ENCODE peak calls at places on chromosomes 13 and 19, in six cellular contexts. One of them, this sample, is unnamed.

GRCh38 chr13:72890546-72890945 is 108.6 kb downstream of the PIBF1 start:
- DNase-seq in stomach: no peak
- DNase-seq in breast epithelium: no peak
- DNase-seq in HCT116: no peak
- DNase-seq in H1: no peak
- DNase-seq in endothelial cell of umbilical vein: no peak
- DNase-seq in this sample: no peak

GRCh38 chr13:111950697-111951096 is 116.3 kb upstream of the SOX1 start:
- DNase-seq in H1: no peak
- DNase-seq in breast epithelium: no peak
- DNase-seq in endothelial cell of umbilical vein: no peak
- DNase-seq in HCT116: no peak
- DNase-seq in stomach: no peak
- DNase-seq in this sample: no peak

GRCh38 chr13:49374585-49375290 is 69.1 kb downstream of the CAB39L start:
- DNase-seq in HCT116: no peak
- DNase-seq in breast epithelium: no peak
- DNase-seq in stomach: no peak
- DNase-seq in endothelial cell of umbilical vein: peak
- DNase-seq in H1: no peak
- DNase-seq in this sample: no peak

GRCh38 chr13:109297628-109298027 is 488.8 kb downstream of the IRS2 start:
- DNase-seq in endothelial cell of umbilical vein: no peak
- DNase-seq in breast epithelium: no peak
- DNase-seq in H1: no peak
- DNase-seq in HCT116: no peak
- DNase-seq in stomach: no peak
- DNase-seq in this sample: no peak

GRCh38 chr13:48586591-48587103 is 53.8 kb upstream of the RCBTB2 start:
- DNase-seq in stomach: peak
- DNase-seq in HCT116: no peak
- DNase-seq in endothelial cell of umbilical vein: peak
- DNase-seq in H1: no peak
- DNase-seq in breast epithelium: no peak
- DNase-seq in this sample: no peak

GRCh38 chr13:113596321-113597200 is 12.0 kb downstream of the TFDP1 start:
- DNase-seq in HCT116: no peak
- DNase-seq in stomach: peak
- DNase-seq in endothelial cell of umbilical vein: no peak
- DNase-seq in breast epithelium: peak
- DNase-seq in H1: no peak
- DNase-seq in this sample: no peak

GRCh38 chr13:101917833-101918755 is 465.6 kb downstream of the ITGBL1 start:
- DNase-seq in endothelial cell of umbilical vein: no peak
- DNase-seq in breast epithelium: no peak
- DNase-seq in stomach: no peak
- DNase-seq in HCT116: no peak
- DNase-seq in H1: no peak
- DNase-seq in this sample: no peak

GRCh38 chr19:44841255-44841654 is 4.8 kb upstream of the NECTIN2 start:
- DNase-seq in H1: no peak
- DNase-seq in endothelial cell of umbilical vein: no peak
- DNase-seq in stomach: no peak
- DNase-seq in breast epithelium: no peak
- DNase-seq in HCT116: no peak
- DNase-seq in this sample: no peak

GRCh38 chr13:110471833-110472162 is 89.7 kb downstream of the RAB20 start:
- DNase-seq in HCT116: no peak
- DNase-seq in breast epithelium: no peak
- DNase-seq in endothelial cell of umbilical vein: no peak
- DNase-seq in H1: no peak
- DNase-seq in stomach: peak
- DNase-seq in this sample: peak

GRCh38 chr13:73803997-73804396 is 330.2 kb downstream of the KLF12 start:
- DNase-seq in stomach: no peak
- DNase-seq in endothelial cell of umbilical vein: no peak
- DNase-seq in H1: no peak
- DNase-seq in breast epithelium: no peak
- DNase-seq in HCT116: no peak
- DNase-seq in this sample: no peak

GRCh38 chr19:38975861-38976271 is 324 bp upstream of the FBXO17 start:
- DNase-seq in stomach: no peak
- DNase-seq in endothelial cell of umbilical vein: peak
- DNase-seq in HCT116: no peak
- DNase-seq in breast epithelium: no peak
- DNase-seq in H1: no peak
- DNase-seq in this sample: no peak

GRCh38 chr19:38978315-38978689 is 2.8 kb upstream of the FBXO17 start:
- DNase-seq in H1: no peak
- DNase-seq in stomach: no peak
- DNase-seq in endothelial cell of umbilical vein: no peak
- DNase-seq in HCT116: no peak
- DNase-seq in breast epithelium: no peak
- DNase-seq in this sample: no peak

GRCh38 chr19:38977445-38978314 is 2.1 kb upstream of the FBXO17 start:
- DNase-seq in H1: no peak
- DNase-seq in breast epithelium: no peak
- DNase-seq in endothelial cell of umbilical vein: no peak
- DNase-seq in stomach: no peak
- DNase-seq in HCT116: no peak
- DNase-seq in this sample: peak

GRCh38 chr19:38974599-38975213 is 836 bp downstream of the FBXO17 start:
- DNase-seq in stomach: no peak
- DNase-seq in breast epithelium: no peak
- DNase-seq in endothelial cell of umbilical vein: peak
- DNase-seq in HCT116: no peak
- DNase-seq in H1: no peak
- DNase-seq in this sample: no peak

DNA sequence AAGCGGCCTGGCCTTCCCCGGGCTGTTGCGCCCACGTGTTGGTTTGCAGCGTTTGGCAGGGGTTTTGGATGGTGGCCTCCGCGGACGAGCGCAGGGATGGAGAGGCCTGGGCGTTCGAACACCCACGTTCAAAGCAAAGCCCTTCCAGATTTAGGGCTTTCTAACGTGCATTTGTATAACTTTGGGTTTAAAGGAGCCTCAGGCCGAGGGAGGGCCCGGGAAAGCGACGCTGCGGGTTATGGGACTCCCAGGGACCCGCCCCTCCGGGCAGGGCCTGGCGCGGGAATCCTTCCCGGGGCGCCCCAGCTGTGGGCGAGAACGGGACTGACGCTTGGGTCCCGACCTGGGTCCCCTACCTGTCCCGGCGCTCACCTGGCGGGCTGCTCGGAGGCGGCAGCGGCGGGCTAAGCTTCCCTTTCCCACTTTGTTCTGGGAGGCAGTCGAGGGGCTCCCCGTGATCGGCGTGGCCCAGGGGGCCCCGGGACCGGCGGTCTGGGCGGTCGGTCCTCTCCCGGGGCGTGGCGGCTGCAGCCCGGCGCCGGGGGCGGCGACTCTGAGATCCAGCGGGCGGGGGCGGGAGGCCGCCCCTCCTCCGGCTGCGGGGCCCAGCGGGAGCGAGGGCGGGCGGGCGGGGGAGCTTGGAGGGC is at the start of gene FBXO17:
- DNase-seq in endothelial cell of umbilical vein: peak
- DNase-seq in H1: no peak
- DNase-seq in stomach: peak
- DNase-seq in breast epithelium: peak
- DNase-seq in HCT116: no peak
- DNase-seq in this sample: no peak
- TF ChIP-seq POLR2A in endothelial cell of umbilical vein: peak
- TF ChIP-seq POLR2A in H1: no peak
- TF ChIP-seq POLR2A in stomach: no peak
- TF ChIP-seq POLR2A in breast epithelium: no peak
- TF ChIP-seq POLR2A in HCT116: no peak
- TF ChIP-seq POLR2A in this sample: no peak

GRCh38 chr13:35554972-35555623 is 78.6 kb upstream of the MAB21L1 start:
- DNase-seq in HCT116: no peak
- DNase-seq in breast epithelium: no peak
- DNase-seq in stomach: no peak
- DNase-seq in H1: no peak
- DNase-seq in endothelial cell of umbilical vein: peak
- DNase-seq in this sample: no peak

GRCh38 chr13:35549481-35549880 is 73.0 kb upstream of the MAB21L1 start:
- DNase-seq in breast epithelium: no peak
- DNase-seq in H1: no peak
- DNase-seq in endothelial cell of umbilical vein: peak
- DNase-seq in HCT116: no peak
- DNase-seq in stomach: no peak
- DNase-seq in this sample: no peak

GRCh38 chr13:35557475-35557874 is 81.0 kb upstream of the MAB21L1 start:
- DNase-seq in HCT116: no peak
- DNase-seq in breast epithelium: no peak
- DNase-seq in H1: no peak
- DNase-seq in endothelial cell of umbilical vein: no peak
- DNase-seq in stomach: no peak
- DNase-seq in this sample: no peak

GRCh38 chr13:35548790-35549189 is 72.3 kb upstream of the MAB21L1 start:
- DNase-seq in breast epithelium: no peak
- DNase-seq in endothelial cell of umbilical vein: no peak
- DNase-seq in HCT116: no peak
- DNase-seq in stomach: no peak
- DNase-seq in H1: no peak
- DNase-seq in this sample: no peak

GRCh38 chr13:35552172-35552844 is 75.8 kb upstream of the MAB21L1 start:
- DNase-seq in H1: no peak
- DNase-seq in endothelial cell of umbilical vein: peak
- DNase-seq in stomach: no peak
- DNase-seq in HCT116: no peak
- DNase-seq in breast epithelium: no peak
- DNase-seq in this sample: no peak
- TF ChIP-seq POLR2AphosphoS5 in H1: no peak
- TF ChIP-seq POLR2AphosphoS5 in endothelial cell of umbilical vein: no peak
- TF ChIP-seq POLR2AphosphoS5 in stomach: no peak
- TF ChIP-seq POLR2AphosphoS5 in HCT116: no peak
- TF ChIP-seq POLR2AphosphoS5 in breast epithelium: no peak
- TF ChIP-seq POLR2AphosphoS5 in this sample: no peak

GRCh38 chr19:32196690-32197420 is 148.6 kb upstream of the ZNF507 start:
- DNase-seq in endothelial cell of umbilical vein: no peak
- DNase-seq in H1: no peak
- DNase-seq in breast epithelium: no peak
- DNase-seq in HCT116: no peak
- DNase-seq in stomach: no peak
- DNase-seq in this sample: no peak

GRCh38 chr19:32195706-32196610 is 149.5 kb upstream of the ZNF507 start:
- DNase-seq in endothelial cell of umbilical vein: no peak
- DNase-seq in stomach: no peak
- DNase-seq in HCT116: no peak
- DNase-seq in breast epithelium: no peak
- DNase-seq in H1: no peak
- DNase-seq in this sample: no peak

GRCh38 chr19:32188921-32189320 is 156.5 kb upstream of the ZNF507 start:
- DNase-seq in endothelial cell of umbilical vein: no peak
- DNase-seq in HCT116: no peak
- DNase-seq in stomach: no peak
- DNase-seq in breast epithelium: no peak
- DNase-seq in H1: no peak
- DNase-seq in this sample: no peak

GRCh38 chr19:32189956-32190706 is 155.3 kb upstream of the ZNF507 start:
- DNase-seq in endothelial cell of umbilical vein: no peak
- DNase-seq in H1: no peak
- DNase-seq in stomach: no peak
- DNase-seq in breast epithelium: no peak
- DNase-seq in HCT116: no peak
- DNase-seq in this sample: no peak

DNA sequence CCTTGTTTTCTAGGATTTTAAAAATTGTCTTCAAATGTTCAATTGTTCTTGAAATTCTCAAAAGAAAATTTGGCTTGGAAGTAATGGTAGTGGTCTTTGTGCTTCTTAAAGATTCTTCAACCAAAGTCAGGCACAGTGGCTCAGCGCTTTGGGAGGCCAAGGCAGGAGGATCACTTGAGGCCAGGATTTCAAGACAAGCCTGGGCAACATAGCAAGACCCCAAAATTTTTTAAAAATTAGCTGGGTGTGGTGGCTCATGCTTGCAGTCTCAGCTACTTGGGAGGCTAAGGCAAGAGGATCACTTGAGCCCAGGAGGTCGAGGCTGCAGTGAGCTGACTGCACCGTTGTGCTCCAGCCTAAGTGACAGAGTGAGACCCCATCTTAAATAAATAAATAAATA is 153.5 kb upstream of the ZNF507 start:
- DNase-seq in breast epithelium: no peak
- DNase-seq in H1: no peak
- DNase-seq in stomach: no peak
- DNase-seq in endothelial cell of umbilical vein: no peak
- DNase-seq in HCT116: no peak
- DNase-seq in this sample: no peak
- TF ChIP-seq POLR2A in breast epithelium: no peak
- TF ChIP-seq POLR2A in H1: no peak
- TF ChIP-seq POLR2A in stomach: no peak
- TF ChIP-seq POLR2A in endothelial cell of umbilical vein: no peak
- TF ChIP-seq POLR2A in HCT116: no peak
- TF ChIP-seq POLR2A in this sample: no peak

GRCh38 chr19:33414667-33415605 is 41.4 kb downstream of the CEBPG start:
- DNase-seq in breast epithelium: no peak
- DNase-seq in H1: no peak
- DNase-seq in stomach: no peak
- DNase-seq in endothelial cell of umbilical vein: no peak
- DNase-seq in HCT116: no peak
- DNase-seq in this sample: no peak

GRCh38 chr19:33411621-33412180 is 38.2 kb downstream of the CEBPG start:
- DNase-seq in H1: no peak
- DNase-seq in endothelial cell of umbilical vein: no peak
- DNase-seq in breast epithelium: no peak
- DNase-seq in stomach: no peak
- DNase-seq in HCT116: no peak
- DNase-seq in this sample: no peak

GRCh38 chr19:33413868-33414666 is 40.6 kb downstream of the CEBPG start:
- DNase-seq in HCT116: no peak
- DNase-seq in stomach: no peak
- DNase-seq in breast epithelium: no peak
- DNase-seq in endothelial cell of umbilical vein: no peak
- DNase-seq in H1: no peak
- DNase-seq in this sample: no peak

GRCh38 chr19:33412617-33413425 is 39.3 kb downstream of the CEBPG start:
- DNase-seq in endothelial cell of umbilical vein: no peak
- DNase-seq in breast epithelium: no peak
- DNase-seq in stomach: no peak
- DNase-seq in HCT116: no peak
- DNase-seq in H1: no peak
- DNase-seq in this sample: no peak

DNA sequence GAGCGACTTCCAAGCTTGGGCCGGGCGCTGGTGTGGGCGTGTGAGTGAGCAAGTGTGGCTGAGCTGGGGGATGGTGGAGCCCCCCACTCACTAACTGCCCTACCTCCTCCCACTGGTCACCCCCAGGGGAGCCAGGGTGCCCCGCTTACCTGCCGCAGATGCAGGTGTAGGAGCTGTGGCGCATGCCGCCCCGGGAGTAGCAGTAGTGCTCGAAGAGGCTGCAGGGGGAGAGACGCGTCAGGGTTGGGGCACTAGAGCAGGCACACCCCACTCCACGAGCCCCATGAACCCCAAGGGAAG is 39.9 kb downstream of the CEBPG start:
- DNase-seq in stomach: no peak
- DNase-seq in HCT116: no peak
- DNase-seq in breast epithelium: no peak
- DNase-seq in endothelial cell of umbilical vein: no peak
- DNase-seq in H1: no peak
- DNase-seq in this sample: no peak
- TF ChIP-seq POLR2AphosphoS5 in stomach: no peak
- TF ChIP-seq POLR2AphosphoS5 in HCT116: no peak
- TF ChIP-seq POLR2AphosphoS5 in breast epithelium: no peak
- TF ChIP-seq POLR2AphosphoS5 in endothelial cell of umbilical vein: no peak
- TF ChIP-seq POLR2AphosphoS5 in H1: no peak
- TF ChIP-seq POLR2AphosphoS5 in this sample: no peak

This sample was measured in GM12892.